ENCODE peak calls at places on chromosomes 3 and 15, in six cellular contexts. One of them, this sample, is unnamed.

GRCh38 chr15:98394546-98394945 is 253.8 kb upstream of the IGF1R start:
- ATAC-seq in activated CD4-positive, CD25-positive, alpha-beta regulatory T cell treated with anti-CD3 and anti-CD28 coated beads, Interleukin-2, amount 50 U/mL, for 24 hours: no peak
- ATAC-seq in heart left ventricle: no peak
- ATAC-seq in naive B cell: no peak
- ATAC-seq in activated CD8-positive, alpha-beta memory T cell treated with anti-CD3 and anti-CD28 coated beads, Interleukin-2, amount 10 ng/mL, durations not matched to agents 7 days and 5 days: no peak
- ATAC-seq in GM12878: no peak
- ATAC-seq in this sample: no peak

GRCh38 chr3:6119367-6119766 is 741.5 kb upstream of the GRM7 start:
- ATAC-seq in heart left ventricle: no peak
- ATAC-seq in naive B cell: no peak
- ATAC-seq in activated CD4-positive, CD25-positive, alpha-beta regulatory T cell treated with anti-CD3 and anti-CD28 coated beads, Interleukin-2, amount 50 U/mL, for 24 hours: no peak
- ATAC-seq in GM12878: no peak
- ATAC-seq in activated CD8-positive, alpha-beta memory T cell treated with anti-CD3 and anti-CD28 coated beads, Interleukin-2, amount 10 ng/mL, durations not matched to agents 7 days and 5 days: no peak
- ATAC-seq in this sample: no peak

GRCh38 chr15:55564347-55565145 is 23.6 kb downstream of the PYGO1 start:
- ATAC-seq in heart left ventricle: no peak
- ATAC-seq in activated CD4-positive, CD25-positive, alpha-beta regulatory T cell treated with anti-CD3 and anti-CD28 coated beads, Interleukin-2, amount 50 U/mL, for 24 hours: no peak
- ATAC-seq in naive B cell: no peak
- ATAC-seq in activated CD8-positive, alpha-beta memory T cell treated with anti-CD3 and anti-CD28 coated beads, Interleukin-2, amount 10 ng/mL, durations not matched to agents 7 days and 5 days: no peak
- ATAC-seq in GM12878: peak; percentile 36
- ATAC-seq in this sample: no peak

GRCh38 chr3:195133462-195133861 is 137.5 kb downstream of the XXYLT1 start:
- ATAC-seq in heart left ventricle: no peak
- ATAC-seq in activated CD4-positive, CD25-positive, alpha-beta regulatory T cell treated with anti-CD3 and anti-CD28 coated beads, Interleukin-2, amount 50 U/mL, for 24 hours: peak; percentile 44
- ATAC-seq in GM12878: no peak
- ATAC-seq in activated CD8-positive, alpha-beta memory T cell treated with anti-CD3 and anti-CD28 coated beads, Interleukin-2, amount 10 ng/mL, durations not matched to agents 7 days and 5 days: peak; percentile 69
- ATAC-seq in naive B cell: peak; percentile 44
- ATAC-seq in this sample: peak; percentile 49

GRCh38 chr15:52006702-52007340 is 12.2 kb upstream of the MAPK6 start:
- ATAC-seq in GM12878: peak; percentile 49
- ATAC-seq in heart left ventricle: peak; percentile 50
- ATAC-seq in naive B cell: no peak
- ATAC-seq in activated CD4-positive, CD25-positive, alpha-beta regulatory T cell treated with anti-CD3 and anti-CD28 coated beads, Interleukin-2, amount 50 U/mL, for 24 hours: no peak
- ATAC-seq in activated CD8-positive, alpha-beta memory T cell treated with anti-CD3 and anti-CD28 coated beads, Interleukin-2, amount 10 ng/mL, durations not matched to agents 7 days and 5 days: no peak
- ATAC-seq in this sample: no peak

GRCh38 chr3:189572249-189572648 is 58.9 kb upstream of the TP63 start:
- ATAC-seq in activated CD4-positive, CD25-positive, alpha-beta regulatory T cell treated with anti-CD3 and anti-CD28 coated beads, Interleukin-2, amount 50 U/mL, for 24 hours: peak; percentile 80
- ATAC-seq in naive B cell: no peak
- ATAC-seq in heart left ventricle: no peak
- ATAC-seq in GM12878: peak; percentile 36
- ATAC-seq in activated CD8-positive, alpha-beta memory T cell treated with anti-CD3 and anti-CD28 coated beads, Interleukin-2, amount 10 ng/mL, durations not matched to agents 7 days and 5 days: no peak
- ATAC-seq in this sample: peak; percentile 46

GRCh38 chr3:151384741-151385174 is at the start of gene P2RY12:
- ATAC-seq in naive B cell: peak; percentile 65
- ATAC-seq in GM12878: peak; percentile 73
- ATAC-seq in heart left ventricle: peak; percentile 72
- ATAC-seq in activated CD4-positive, CD25-positive, alpha-beta regulatory T cell treated with anti-CD3 and anti-CD28 coated beads, Interleukin-2, amount 50 U/mL, for 24 hours: no peak
- ATAC-seq in activated CD8-positive, alpha-beta memory T cell treated with anti-CD3 and anti-CD28 coated beads, Interleukin-2, amount 10 ng/mL, durations not matched to agents 7 days and 5 days: no peak
- ATAC-seq in this sample: peak; percentile 68

GRCh38 chr3:16478516-16478915 is 35.0 kb downstream of the RFTN1 start:
- ATAC-seq in naive B cell: no peak
- ATAC-seq in GM12878: no peak
- ATAC-seq in activated CD8-positive, alpha-beta memory T cell treated with anti-CD3 and anti-CD28 coated beads, Interleukin-2, amount 10 ng/mL, durations not matched to agents 7 days and 5 days: no peak
- ATAC-seq in activated CD4-positive, CD25-positive, alpha-beta regulatory T cell treated with anti-CD3 and anti-CD28 coated beads, Interleukin-2, amount 50 U/mL, for 24 hours: no peak
- ATAC-seq in heart left ventricle: peak; percentile 53
- ATAC-seq in this sample: no peak

GRCh38 chr3:124599779-124600693 is 130.2 kb upstream of the UMPS start:
- ATAC-seq in GM12878: peak; percentile 32
- ATAC-seq in heart left ventricle: peak; percentile 76
- ATAC-seq in activated CD4-positive, CD25-positive, alpha-beta regulatory T cell treated with anti-CD3 and anti-CD28 coated beads, Interleukin-2, amount 50 U/mL, for 24 hours: no peak
- ATAC-seq in activated CD8-positive, alpha-beta memory T cell treated with anti-CD3 and anti-CD28 coated beads, Interleukin-2, amount 10 ng/mL, durations not matched to agents 7 days and 5 days: no peak
- ATAC-seq in naive B cell: no peak
- ATAC-seq in this sample: no peak

GRCh38 chr3:61903074-61903473 is 341.7 kb downstream of the PTPRG start:
- ATAC-seq in heart left ventricle: no peak
- ATAC-seq in activated CD4-positive, CD25-positive, alpha-beta regulatory T cell treated with anti-CD3 and anti-CD28 coated beads, Interleukin-2, amount 50 U/mL, for 24 hours: no peak
- ATAC-seq in naive B cell: no peak
- ATAC-seq in GM12878: peak; percentile 37
- ATAC-seq in activated CD8-positive, alpha-beta memory T cell treated with anti-CD3 and anti-CD28 coated beads, Interleukin-2, amount 10 ng/mL, durations not matched to agents 7 days and 5 days: no peak
- ATAC-seq in this sample: no peak

GRCh38 chr3:58609990-58610389 is 32.8 kb upstream of the FAM107A start:
- ATAC-seq in heart left ventricle: peak; percentile 35
- ATAC-seq in activated CD8-positive, alpha-beta memory T cell treated with anti-CD3 and anti-CD28 coated beads, Interleukin-2, amount 10 ng/mL, durations not matched to agents 7 days and 5 days: peak; percentile 76
- ATAC-seq in naive B cell: no peak
- ATAC-seq in GM12878: peak; percentile 71
- ATAC-seq in activated CD4-positive, CD25-positive, alpha-beta regulatory T cell treated with anti-CD3 and anti-CD28 coated beads, Interleukin-2, amount 50 U/mL, for 24 hours: no peak
- ATAC-seq in this sample: peak; percentile 49

GRCh38 chr15:58074452-58074851 is 8.9 kb upstream of the ALDH1A2 start:
- ATAC-seq in naive B cell: no peak
- ATAC-seq in activated CD4-positive, CD25-positive, alpha-beta regulatory T cell treated with anti-CD3 and anti-CD28 coated beads, Interleukin-2, amount 50 U/mL, for 24 hours: no peak
- ATAC-seq in heart left ventricle: no peak
- ATAC-seq in GM12878: no peak
- ATAC-seq in activated CD8-positive, alpha-beta memory T cell treated with anti-CD3 and anti-CD28 coated beads, Interleukin-2, amount 10 ng/mL, durations not matched to agents 7 days and 5 days: no peak
- ATAC-seq in this sample: no peak

GRCh38 chr15:36278219-36278618 is 301.2 kb upstream of the CDIN1 start:
- ATAC-seq in activated CD4-positive, CD25-positive, alpha-beta regulatory T cell treated with anti-CD3 and anti-CD28 coated beads, Interleukin-2, amount 50 U/mL, for 24 hours: no peak
- ATAC-seq in naive B cell: no peak
- ATAC-seq in heart left ventricle: no peak
- ATAC-seq in activated CD8-positive, alpha-beta memory T cell treated with anti-CD3 and anti-CD28 coated beads, Interleukin-2, amount 10 ng/mL, durations not matched to agents 7 days and 5 days: no peak
- ATAC-seq in GM12878: no peak
- ATAC-seq in this sample: no peak

GRCh38 chr3:23726811-23727548 is 78.8 kb upstream of the UBE2E1 start:
- ATAC-seq in GM12878: peak; percentile 87
- ATAC-seq in activated CD4-positive, CD25-positive, alpha-beta regulatory T cell treated with anti-CD3 and anti-CD28 coated beads, Interleukin-2, amount 50 U/mL, for 24 hours: peak; percentile 25
- ATAC-seq in activated CD8-positive, alpha-beta memory T cell treated with anti-CD3 and anti-CD28 coated beads, Interleukin-2, amount 10 ng/mL, durations not matched to agents 7 days and 5 days: peak; percentile 58
- ATAC-seq in heart left ventricle: no peak
- ATAC-seq in naive B cell: no peak
- ATAC-seq in this sample: no peak

GRCh38 chr3:129890891-129891290 is 2.6 kb downstream of the TMCC1 start:
- ATAC-seq in GM12878: no peak
- ATAC-seq in activated CD4-positive, CD25-positive, alpha-beta regulatory T cell treated with anti-CD3 and anti-CD28 coated beads, Interleukin-2, amount 50 U/mL, for 24 hours: no peak
- ATAC-seq in naive B cell: no peak
- ATAC-seq in activated CD8-positive, alpha-beta memory T cell treated with anti-CD3 and anti-CD28 coated beads, Interleukin-2, amount 10 ng/mL, durations not matched to agents 7 days and 5 days: no peak
- ATAC-seq in heart left ventricle: no peak
- ATAC-seq in this sample: no peak

GRCh38 chr3:37925157-37925556 is 63.5 kb downstream of the CTDSPL start:
- ATAC-seq in activated CD4-positive, CD25-positive, alpha-beta regulatory T cell treated with anti-CD3 and anti-CD28 coated beads, Interleukin-2, amount 50 U/mL, for 24 hours: no peak
- ATAC-seq in heart left ventricle: no peak
- ATAC-seq in naive B cell: no peak
- ATAC-seq in activated CD8-positive, alpha-beta memory T cell treated with anti-CD3 and anti-CD28 coated beads, Interleukin-2, amount 10 ng/mL, durations not matched to agents 7 days and 5 days: no peak
- ATAC-seq in GM12878: no peak
- ATAC-seq in this sample: no peak

GRCh38 chr15:87841426-87841998 is 415.0 kb downstream of the NTRK3 start:
- ATAC-seq in activated CD4-positive, CD25-positive, alpha-beta regulatory T cell treated with anti-CD3 and anti-CD28 coated beads, Interleukin-2, amount 50 U/mL, for 24 hours: no peak
- ATAC-seq in naive B cell: no peak
- ATAC-seq in heart left ventricle: no peak
- ATAC-seq in activated CD8-positive, alpha-beta memory T cell treated with anti-CD3 and anti-CD28 coated beads, Interleukin-2, amount 10 ng/mL, durations not matched to agents 7 days and 5 days: no peak
- ATAC-seq in GM12878: no peak
- ATAC-seq in this sample: no peak

GRCh38 chr3:45105855-45106655 is 40.1 kb downstream of the CDCP1 start:
- ATAC-seq in naive B cell: no peak
- ATAC-seq in activated CD8-positive, alpha-beta memory T cell treated with anti-CD3 and anti-CD28 coated beads, Interleukin-2, amount 10 ng/mL, durations not matched to agents 7 days and 5 days: peak; percentile 73
- ATAC-seq in activated CD4-positive, CD25-positive, alpha-beta regulatory T cell treated with anti-CD3 and anti-CD28 coated beads, Interleukin-2, amount 50 U/mL, for 24 hours: peak; percentile 79
- ATAC-seq in heart left ventricle: no peak
- ATAC-seq in GM12878: peak; percentile 76
- ATAC-seq in this sample: peak; percentile 31

GRCh38 chr3:119627461-119627860 is 29.8 kb downstream of the PLA1A start:
- ATAC-seq in GM12878: peak; percentile 56
- ATAC-seq in heart left ventricle: peak; percentile 38
- ATAC-seq in activated CD8-positive, alpha-beta memory T cell treated with anti-CD3 and anti-CD28 coated beads, Interleukin-2, amount 10 ng/mL, durations not matched to agents 7 days and 5 days: peak; percentile 65
- ATAC-seq in naive B cell: peak; percentile 23
- ATAC-seq in activated CD4-positive, CD25-positive, alpha-beta regulatory T cell treated with anti-CD3 and anti-CD28 coated beads, Interleukin-2, amount 50 U/mL, for 24 hours: no peak
- ATAC-seq in this sample: peak; percentile 34

GRCh38 chr3:159919873-159920272 is 68.8 kb upstream of the IL12A start:
- ATAC-seq in activated CD4-positive, CD25-positive, alpha-beta regulatory T cell treated with anti-CD3 and anti-CD28 coated beads, Interleukin-2, amount 50 U/mL, for 24 hours: no peak
- ATAC-seq in activated CD8-positive, alpha-beta memory T cell treated with anti-CD3 and anti-CD28 coated beads, Interleukin-2, amount 10 ng/mL, durations not matched to agents 7 days and 5 days: no peak
- ATAC-seq in heart left ventricle: peak; percentile 71
- ATAC-seq in GM12878: peak; percentile 81
- ATAC-seq in naive B cell: no peak
- ATAC-seq in this sample: peak; percentile 69

GRCh38 chr15:40539030-40539429 is 25.8 kb downstream of the CCDC32 start:
- ATAC-seq in GM12878: no peak
- ATAC-seq in activated CD4-positive, CD25-positive, alpha-beta regulatory T cell treated with anti-CD3 and anti-CD28 coated beads, Interleukin-2, amount 50 U/mL, for 24 hours: no peak
- ATAC-seq in activated CD8-positive, alpha-beta memory T cell treated with anti-CD3 and anti-CD28 coated beads, Interleukin-2, amount 10 ng/mL, durations not matched to agents 7 days and 5 days: no peak
- ATAC-seq in heart left ventricle: no peak
- ATAC-seq in naive B cell: no peak
- ATAC-seq in this sample: no peak

GRCh38 chr3:104214277-104214676 is 1152.4 kb upstream of the ALCAM start:
- ATAC-seq in activated CD8-positive, alpha-beta memory T cell treated with anti-CD3 and anti-CD28 coated beads, Interleukin-2, amount 10 ng/mL, durations not matched to agents 7 days and 5 days: no peak
- ATAC-seq in heart left ventricle: no peak
- ATAC-seq in GM12878: no peak
- ATAC-seq in activated CD4-positive, CD25-positive, alpha-beta regulatory T cell treated with anti-CD3 and anti-CD28 coated beads, Interleukin-2, amount 50 U/mL, for 24 hours: no peak
- ATAC-seq in naive B cell: no peak
- ATAC-seq in this sample: no peak

GRCh38 chr3:119310052-119310451 is 15.9 kb downstream of the ARHGAP31 start:
- ATAC-seq in naive B cell: no peak
- ATAC-seq in activated CD4-positive, CD25-positive, alpha-beta regulatory T cell treated with anti-CD3 and anti-CD28 coated beads, Interleukin-2, amount 50 U/mL, for 24 hours: no peak
- ATAC-seq in activated CD8-positive, alpha-beta memory T cell treated with anti-CD3 and anti-CD28 coated beads, Interleukin-2, amount 10 ng/mL, durations not matched to agents 7 days and 5 days: no peak
- ATAC-seq in heart left ventricle: peak; percentile 61
- ATAC-seq in GM12878: no peak
- ATAC-seq in this sample: no peak

GRCh38 chr15:89749951-89750559 is 994 bp downstream of the MESP1 start:
- ATAC-seq in activated CD4-positive, CD25-positive, alpha-beta regulatory T cell treated with anti-CD3 and anti-CD28 coated beads, Interleukin-2, amount 50 U/mL, for 24 hours: peak; percentile 2
- ATAC-seq in GM12878: peak; percentile 3
- ATAC-seq in activated CD8-positive, alpha-beta memory T cell treated with anti-CD3 and anti-CD28 coated beads, Interleukin-2, amount 10 ng/mL, durations not matched to agents 7 days and 5 days: no peak
- ATAC-seq in naive B cell: no peak
- ATAC-seq in heart left ventricle: peak; percentile 16
- ATAC-seq in this sample: peak; percentile 21

GRCh38 chr3:188244395-188244861 is 90.5 kb downstream of the LPP start:
- ATAC-seq in activated CD4-positive, CD25-positive, alpha-beta regulatory T cell treated with anti-CD3 and anti-CD28 coated beads, Interleukin-2, amount 50 U/mL, for 24 hours: peak; percentile 71
- ATAC-seq in naive B cell: no peak
- ATAC-seq in GM12878: no peak
- ATAC-seq in heart left ventricle: no peak
- ATAC-seq in activated CD8-positive, alpha-beta memory T cell treated with anti-CD3 and anti-CD28 coated beads, Interleukin-2, amount 10 ng/mL, durations not matched to agents 7 days and 5 days: no peak
- ATAC-seq in this sample: peak; percentile 84

GRCh38 chr3:182786564-182787196 is 6.6 kb upstream of the ATP11B start:
- ATAC-seq in heart left ventricle: no peak
- ATAC-seq in GM12878: no peak
- ATAC-seq in activated CD4-positive, CD25-positive, alpha-beta regulatory T cell treated with anti-CD3 and anti-CD28 coated beads, Interleukin-2, amount 50 U/mL, for 24 hours: no peak
- ATAC-seq in activated CD8-positive, alpha-beta memory T cell treated with anti-CD3 and anti-CD28 coated beads, Interleukin-2, amount 10 ng/mL, durations not matched to agents 7 days and 5 days: no peak
- ATAC-seq in naive B cell: no peak
- ATAC-seq in this sample: no peak

GRCh38 chr3:155232605-155233004 is 60.9 kb downstream of the STRIT1 start:
- ATAC-seq in activated CD8-positive, alpha-beta memory T cell treated with anti-CD3 and anti-CD28 coated beads, Interleukin-2, amount 10 ng/mL, durations not matched to agents 7 days and 5 days: no peak
- ATAC-seq in naive B cell: no peak
- ATAC-seq in heart left ventricle: peak; percentile 95
- ATAC-seq in activated CD4-positive, CD25-positive, alpha-beta regulatory T cell treated with anti-CD3 and anti-CD28 coated beads, Interleukin-2, amount 50 U/mL, for 24 hours: no peak
- ATAC-seq in GM12878: no peak
- ATAC-seq in this sample: no peak

GRCh38 chr15:40090774-40091455 is 17.8 kb downstream of the BMF start:
- ATAC-seq in GM12878: no peak
- ATAC-seq in activated CD4-positive, CD25-positive, alpha-beta regulatory T cell treated with anti-CD3 and anti-CD28 coated beads, Interleukin-2, amount 50 U/mL, for 24 hours: no peak
- ATAC-seq in heart left ventricle: no peak
- ATAC-seq in naive B cell: no peak
- ATAC-seq in activated CD8-positive, alpha-beta memory T cell treated with anti-CD3 and anti-CD28 coated beads, Interleukin-2, amount 10 ng/mL, durations not matched to agents 7 days and 5 days: no peak
- ATAC-seq in this sample: no peak

GRCh38 chr3:188534633-188535032 is 380.7 kb downstream of the LPP start:
- ATAC-seq in heart left ventricle: no peak
- ATAC-seq in activated CD4-positive, CD25-positive, alpha-beta regulatory T cell treated with anti-CD3 and anti-CD28 coated beads, Interleukin-2, amount 50 U/mL, for 24 hours: no peak
- ATAC-seq in GM12878: no peak
- ATAC-seq in naive B cell: no peak
- ATAC-seq in activated CD8-positive, alpha-beta memory T cell treated with anti-CD3 and anti-CD28 coated beads, Interleukin-2, amount 10 ng/mL, durations not matched to agents 7 days and 5 days: no peak
- ATAC-seq in this sample: no peak

This sample was measured in stimulated activated memory B cell treated with anti-CD40 and anti-IgM and Interleukin-4, amounts not matched to agents 10 μg/mL and 1 μg/mL and 100 μg/mL, for 72 hours.